ENCODE peak calls at places on chromosome 21, in ten cellular contexts. One of them, this sample, is unnamed.

GRCh38 chr21:36661511-36662309 is 37.2 kb upstream of the SIM2 start:
- DNase-seq in activated CD4-positive, alpha-beta T cell treated with anti-CD3 and anti-CD28 coated beads for 24 hours: no peak
- DNase-seq in midbrain: peak
- DNase-seq in progenitor cell of endocrine pancreas: no peak
- DNase-seq in stimulated activated CD8-positive, alpha-beta memory T cell treated with anti-CD3 and anti-CD28 coated beads, Interleukin-15, amount 100 ng/mL, for 4 hours: no peak
- DNase-seq in hepatocyte: peak
- DNase-seq in mucosa of descending colon: no peak
- DNase-seq in occipital lobe: no peak
- DNase-seq in germinal center: no peak
- DNase-seq in naive thymus-derived CD8-positive, alpha-beta T cell: no peak
- DNase-seq in this sample: no peak

GRCh38 chr21:17780539-17780938 is 38.6 kb downstream of the C21orf91 start:
- DNase-seq in activated CD4-positive, alpha-beta T cell treated with anti-CD3 and anti-CD28 coated beads for 24 hours: peak
- DNase-seq in midbrain: no peak
- DNase-seq in progenitor cell of endocrine pancreas: no peak
- DNase-seq in stimulated activated CD8-positive, alpha-beta memory T cell treated with anti-CD3 and anti-CD28 coated beads, Interleukin-15, amount 100 ng/mL, for 4 hours: no peak
- DNase-seq in hepatocyte: no peak
- DNase-seq in mucosa of descending colon: no peak
- DNase-seq in occipital lobe: no peak
- DNase-seq in germinal center: no peak
- DNase-seq in naive thymus-derived CD8-positive, alpha-beta T cell: peak
- DNase-seq in this sample: no peak

GRCh38 chr21:42404534-42404933 is 832 bp downstream of the UBASH3A start:
- DNase-seq in activated CD4-positive, alpha-beta T cell treated with anti-CD3 and anti-CD28 coated beads for 24 hours: no peak
- DNase-seq in midbrain: no peak
- DNase-seq in progenitor cell of endocrine pancreas: no peak
- DNase-seq in stimulated activated CD8-positive, alpha-beta memory T cell treated with anti-CD3 and anti-CD28 coated beads, Interleukin-15, amount 100 ng/mL, for 4 hours: no peak
- DNase-seq in hepatocyte: no peak
- DNase-seq in mucosa of descending colon: no peak
- DNase-seq in occipital lobe: no peak
- DNase-seq in germinal center: no peak
- DNase-seq in naive thymus-derived CD8-positive, alpha-beta T cell: no peak
- DNase-seq in this sample: no peak

GRCh38 chr21:36375994-36376393 is 9.2 kb upstream of the CHAF1B start:
- DNase-seq in activated CD4-positive, alpha-beta T cell treated with anti-CD3 and anti-CD28 coated beads for 24 hours: no peak
- DNase-seq in midbrain: no peak
- DNase-seq in progenitor cell of endocrine pancreas: no peak
- DNase-seq in stimulated activated CD8-positive, alpha-beta memory T cell treated with anti-CD3 and anti-CD28 coated beads, Interleukin-15, amount 100 ng/mL, for 4 hours: no peak
- DNase-seq in hepatocyte: no peak
- DNase-seq in mucosa of descending colon: no peak
- DNase-seq in occipital lobe: no peak
- DNase-seq in germinal center: no peak
- DNase-seq in naive thymus-derived CD8-positive, alpha-beta T cell: no peak
- DNase-seq in this sample: no peak

GRCh38 chr21:17613242-17613676 is 558 bp upstream of the BTG3 start:
- DNase-seq in activated CD4-positive, alpha-beta T cell treated with anti-CD3 and anti-CD28 coated beads for 24 hours: no peak
- DNase-seq in midbrain: peak
- DNase-seq in progenitor cell of endocrine pancreas: no peak
- DNase-seq in stimulated activated CD8-positive, alpha-beta memory T cell treated with anti-CD3 and anti-CD28 coated beads, Interleukin-15, amount 100 ng/mL, for 4 hours: no peak
- DNase-seq in hepatocyte: peak
- DNase-seq in mucosa of descending colon: no peak
- DNase-seq in occipital lobe: no peak
- DNase-seq in germinal center: no peak
- DNase-seq in naive thymus-derived CD8-positive, alpha-beta T cell: no peak
- DNase-seq in this sample: peak

GRCh38 chr21:46193829-46194373 is 9.6 kb upstream of the SPATC1L start:
- DNase-seq in activated CD4-positive, alpha-beta T cell treated with anti-CD3 and anti-CD28 coated beads for 24 hours: no peak
- DNase-seq in midbrain: no peak
- DNase-seq in progenitor cell of endocrine pancreas: no peak
- DNase-seq in stimulated activated CD8-positive, alpha-beta memory T cell treated with anti-CD3 and anti-CD28 coated beads, Interleukin-15, amount 100 ng/mL, for 4 hours: no peak
- DNase-seq in hepatocyte: peak
- DNase-seq in mucosa of descending colon: peak
- DNase-seq in occipital lobe: no peak
- DNase-seq in germinal center: no peak
- DNase-seq in naive thymus-derived CD8-positive, alpha-beta T cell: no peak
- DNase-seq in this sample: no peak

GRCh38 chr21:29287383-29287782 is 11.3 kb upstream of the BACH1 start:
- DNase-seq in activated CD4-positive, alpha-beta T cell treated with anti-CD3 and anti-CD28 coated beads for 24 hours: no peak
- DNase-seq in midbrain: peak
- DNase-seq in progenitor cell of endocrine pancreas: no peak
- DNase-seq in stimulated activated CD8-positive, alpha-beta memory T cell treated with anti-CD3 and anti-CD28 coated beads, Interleukin-15, amount 100 ng/mL, for 4 hours: no peak
- DNase-seq in hepatocyte: no peak
- DNase-seq in mucosa of descending colon: no peak
- DNase-seq in occipital lobe: no peak
- DNase-seq in germinal center: no peak
- DNase-seq in naive thymus-derived CD8-positive, alpha-beta T cell: no peak
- DNase-seq in this sample: no peak

GRCh38 chr21:17925900-17926299 is 106.7 kb upstream of the C21orf91 start:
- DNase-seq in activated CD4-positive, alpha-beta T cell treated with anti-CD3 and anti-CD28 coated beads for 24 hours: no peak
- DNase-seq in midbrain: peak
- DNase-seq in progenitor cell of endocrine pancreas: no peak
- DNase-seq in stimulated activated CD8-positive, alpha-beta memory T cell treated with anti-CD3 and anti-CD28 coated beads, Interleukin-15, amount 100 ng/mL, for 4 hours: no peak
- DNase-seq in hepatocyte: peak
- DNase-seq in mucosa of descending colon: no peak
- DNase-seq in occipital lobe: no peak
- DNase-seq in germinal center: no peak
- DNase-seq in naive thymus-derived CD8-positive, alpha-beta T cell: no peak
- DNase-seq in this sample: no peak

GRCh38 chr21:37548521-37548981 is 182.0 kb downstream of the DYRK1A start:
- DNase-seq in activated CD4-positive, alpha-beta T cell treated with anti-CD3 and anti-CD28 coated beads for 24 hours: no peak
- DNase-seq in midbrain: no peak
- DNase-seq in progenitor cell of endocrine pancreas: no peak
- DNase-seq in stimulated activated CD8-positive, alpha-beta memory T cell treated with anti-CD3 and anti-CD28 coated beads, Interleukin-15, amount 100 ng/mL, for 4 hours: no peak
- DNase-seq in hepatocyte: no peak
- DNase-seq in mucosa of descending colon: no peak
- DNase-seq in occipital lobe: no peak
- DNase-seq in germinal center: no peak
- DNase-seq in naive thymus-derived CD8-positive, alpha-beta T cell: no peak
- DNase-seq in this sample: no peak

GRCh38 chr21:19850157-19850556 is 1148.1 kb upstream of the NCAM2 start:
- DNase-seq in activated CD4-positive, alpha-beta T cell treated with anti-CD3 and anti-CD28 coated beads for 24 hours: no peak
- DNase-seq in midbrain: no peak
- DNase-seq in progenitor cell of endocrine pancreas: no peak
- DNase-seq in stimulated activated CD8-positive, alpha-beta memory T cell treated with anti-CD3 and anti-CD28 coated beads, Interleukin-15, amount 100 ng/mL, for 4 hours: no peak
- DNase-seq in hepatocyte: no peak
- DNase-seq in mucosa of descending colon: no peak
- DNase-seq in occipital lobe: no peak
- DNase-seq in germinal center: no peak
- DNase-seq in naive thymus-derived CD8-positive, alpha-beta T cell: no peak
- DNase-seq in this sample: no peak

GRCh38 chr21:41895643-41896493 is 16.7 kb upstream of the PRDM15 start:
- DNase-seq in activated CD4-positive, alpha-beta T cell treated with anti-CD3 and anti-CD28 coated beads for 24 hours: peak
- DNase-seq in midbrain: no peak
- DNase-seq in progenitor cell of endocrine pancreas: no peak
- DNase-seq in stimulated activated CD8-positive, alpha-beta memory T cell treated with anti-CD3 and anti-CD28 coated beads, Interleukin-15, amount 100 ng/mL, for 4 hours: peak
- DNase-seq in hepatocyte: no peak
- DNase-seq in mucosa of descending colon: no peak
- DNase-seq in occipital lobe: no peak
- DNase-seq in germinal center: peak
- DNase-seq in naive thymus-derived CD8-positive, alpha-beta T cell: peak
- DNase-seq in this sample: peak

GRCh38 chr21:28737671-28738279 is 254.9 kb downstream of the LTN1 start:
- DNase-seq in activated CD4-positive, alpha-beta T cell treated with anti-CD3 and anti-CD28 coated beads for 24 hours: no peak
- DNase-seq in midbrain: no peak
- DNase-seq in progenitor cell of endocrine pancreas: no peak
- DNase-seq in stimulated activated CD8-positive, alpha-beta memory T cell treated with anti-CD3 and anti-CD28 coated beads, Interleukin-15, amount 100 ng/mL, for 4 hours: no peak
- DNase-seq in hepatocyte: peak
- DNase-seq in mucosa of descending colon: no peak
- DNase-seq in occipital lobe: no peak
- DNase-seq in germinal center: no peak
- DNase-seq in naive thymus-derived CD8-positive, alpha-beta T cell: no peak
- DNase-seq in this sample: no peak

GRCh38 chr21:39456665-39457064 is 4.9 kb downstream of the SH3BGR start:
- DNase-seq in activated CD4-positive, alpha-beta T cell treated with anti-CD3 and anti-CD28 coated beads for 24 hours: no peak
- DNase-seq in midbrain: no peak
- DNase-seq in progenitor cell of endocrine pancreas: no peak
- DNase-seq in stimulated activated CD8-positive, alpha-beta memory T cell treated with anti-CD3 and anti-CD28 coated beads, Interleukin-15, amount 100 ng/mL, for 4 hours: no peak
- DNase-seq in hepatocyte: no peak
- DNase-seq in mucosa of descending colon: no peak
- DNase-seq in occipital lobe: no peak
- DNase-seq in germinal center: no peak
- DNase-seq in naive thymus-derived CD8-positive, alpha-beta T cell: no peak
- DNase-seq in this sample: no peak

GRCh38 chr21:38972078-38972477 is 166.3 kb downstream of the ETS2 start:
- DNase-seq in activated CD4-positive, alpha-beta T cell treated with anti-CD3 and anti-CD28 coated beads for 24 hours: no peak
- DNase-seq in midbrain: no peak
- DNase-seq in progenitor cell of endocrine pancreas: no peak
- DNase-seq in stimulated activated CD8-positive, alpha-beta memory T cell treated with anti-CD3 and anti-CD28 coated beads, Interleukin-15, amount 100 ng/mL, for 4 hours: no peak
- DNase-seq in hepatocyte: no peak
- DNase-seq in mucosa of descending colon: no peak
- DNase-seq in occipital lobe: no peak
- DNase-seq in germinal center: no peak
- DNase-seq in naive thymus-derived CD8-positive, alpha-beta T cell: no peak
- DNase-seq in this sample: no peak

GRCh38 chr21:31866077-31866511 is 6.7 kb upstream of the HUNK start:
- DNase-seq in activated CD4-positive, alpha-beta T cell treated with anti-CD3 and anti-CD28 coated beads for 24 hours: peak
- DNase-seq in midbrain: peak
- DNase-seq in progenitor cell of endocrine pancreas: peak
- DNase-seq in stimulated activated CD8-positive, alpha-beta memory T cell treated with anti-CD3 and anti-CD28 coated beads, Interleukin-15, amount 100 ng/mL, for 4 hours: peak
- DNase-seq in hepatocyte: peak
- DNase-seq in mucosa of descending colon: peak
- DNase-seq in occipital lobe: peak
- DNase-seq in germinal center: peak
- DNase-seq in naive thymus-derived CD8-positive, alpha-beta T cell: peak
- DNase-seq in this sample: peak

GRCh38 chr21:14916676-14917141 is 148.1 kb downstream of the NRIP1 start:
- DNase-seq in activated CD4-positive, alpha-beta T cell treated with anti-CD3 and anti-CD28 coated beads for 24 hours: no peak
- DNase-seq in midbrain: no peak
- DNase-seq in progenitor cell of endocrine pancreas: no peak
- DNase-seq in stimulated activated CD8-positive, alpha-beta memory T cell treated with anti-CD3 and anti-CD28 coated beads, Interleukin-15, amount 100 ng/mL, for 4 hours: no peak
- DNase-seq in hepatocyte: peak
- DNase-seq in mucosa of descending colon: no peak
- DNase-seq in occipital lobe: no peak
- DNase-seq in germinal center: no peak
- DNase-seq in naive thymus-derived CD8-positive, alpha-beta T cell: no peak
- DNase-seq in this sample: no peak

GRCh38 chr21:43297411-43297981 is 128.7 kb downstream of the CRYAA start:
- DNase-seq in activated CD4-positive, alpha-beta T cell treated with anti-CD3 and anti-CD28 coated beads for 24 hours: no peak
- DNase-seq in midbrain: no peak
- DNase-seq in progenitor cell of endocrine pancreas: no peak
- DNase-seq in stimulated activated CD8-positive, alpha-beta memory T cell treated with anti-CD3 and anti-CD28 coated beads, Interleukin-15, amount 100 ng/mL, for 4 hours: no peak
- DNase-seq in hepatocyte: no peak
- DNase-seq in mucosa of descending colon: no peak
- DNase-seq in occipital lobe: no peak
- DNase-seq in germinal center: no peak
- DNase-seq in naive thymus-derived CD8-positive, alpha-beta T cell: no peak
- DNase-seq in this sample: no peak

GRCh38 chr21:45002381-45003204 is 62.8 kb downstream of the SLX9 start:
- DNase-seq in activated CD4-positive, alpha-beta T cell treated with anti-CD3 and anti-CD28 coated beads for 24 hours: no peak
- DNase-seq in midbrain: no peak
- DNase-seq in progenitor cell of endocrine pancreas: no peak
- DNase-seq in stimulated activated CD8-positive, alpha-beta memory T cell treated with anti-CD3 and anti-CD28 coated beads, Interleukin-15, amount 100 ng/mL, for 4 hours: no peak
- DNase-seq in hepatocyte: no peak
- DNase-seq in mucosa of descending colon: peak
- DNase-seq in occipital lobe: no peak
- DNase-seq in germinal center: no peak
- DNase-seq in naive thymus-derived CD8-positive, alpha-beta T cell: no peak
- DNase-seq in this sample: no peak

GRCh38 chr21:25963186-25963585 is 207.4 kb downstream of the APP start:
- DNase-seq in activated CD4-positive, alpha-beta T cell treated with anti-CD3 and anti-CD28 coated beads for 24 hours: no peak
- DNase-seq in midbrain: no peak
- DNase-seq in progenitor cell of endocrine pancreas: no peak
- DNase-seq in stimulated activated CD8-positive, alpha-beta memory T cell treated with anti-CD3 and anti-CD28 coated beads, Interleukin-15, amount 100 ng/mL, for 4 hours: no peak
- DNase-seq in hepatocyte: no peak
- DNase-seq in mucosa of descending colon: no peak
- DNase-seq in occipital lobe: no peak
- DNase-seq in germinal center: no peak
- DNase-seq in naive thymus-derived CD8-positive, alpha-beta T cell: no peak
- DNase-seq in this sample: no peak

GRCh38 chr21:32794643-32795042 is 23.1 kb upstream of the PAXBP1 start:
- DNase-seq in activated CD4-positive, alpha-beta T cell treated with anti-CD3 and anti-CD28 coated beads for 24 hours: no peak
- DNase-seq in midbrain: no peak
- DNase-seq in progenitor cell of endocrine pancreas: no peak
- DNase-seq in stimulated activated CD8-positive, alpha-beta memory T cell treated with anti-CD3 and anti-CD28 coated beads, Interleukin-15, amount 100 ng/mL, for 4 hours: no peak
- DNase-seq in hepatocyte: no peak
- DNase-seq in mucosa of descending colon: no peak
- DNase-seq in occipital lobe: no peak
- DNase-seq in germinal center: no peak
- DNase-seq in naive thymus-derived CD8-positive, alpha-beta T cell: no peak
- DNase-seq in this sample: no peak

GRCh38 chr21:37982496-37983318 is 66.5 kb upstream of the KCNJ6 start:
- DNase-seq in activated CD4-positive, alpha-beta T cell treated with anti-CD3 and anti-CD28 coated beads for 24 hours: no peak
- DNase-seq in midbrain: no peak
- DNase-seq in progenitor cell of endocrine pancreas: no peak
- DNase-seq in stimulated activated CD8-positive, alpha-beta memory T cell treated with anti-CD3 and anti-CD28 coated beads, Interleukin-15, amount 100 ng/mL, for 4 hours: no peak
- DNase-seq in hepatocyte: no peak
- DNase-seq in mucosa of descending colon: no peak
- DNase-seq in occipital lobe: no peak
- DNase-seq in germinal center: no peak
- DNase-seq in naive thymus-derived CD8-positive, alpha-beta T cell: no peak
- DNase-seq in this sample: no peak

GRCh38 chr21:45857761-45858160 is 123.8 kb upstream of the COL6A1 start:
- DNase-seq in activated CD4-positive, alpha-beta T cell treated with anti-CD3 and anti-CD28 coated beads for 24 hours: no peak
- DNase-seq in midbrain: no peak
- DNase-seq in progenitor cell of endocrine pancreas: no peak
- DNase-seq in stimulated activated CD8-positive, alpha-beta memory T cell treated with anti-CD3 and anti-CD28 coated beads, Interleukin-15, amount 100 ng/mL, for 4 hours: no peak
- DNase-seq in hepatocyte: no peak
- DNase-seq in mucosa of descending colon: no peak
- DNase-seq in occipital lobe: no peak
- DNase-seq in germinal center: no peak
- DNase-seq in naive thymus-derived CD8-positive, alpha-beta T cell: no peak
- DNase-seq in this sample: no peak

GRCh38 chr21:33401617-33401967 is 1.6 kb upstream of the IFNGR2 start:
- DNase-seq in activated CD4-positive, alpha-beta T cell treated with anti-CD3 and anti-CD28 coated beads for 24 hours: no peak
- DNase-seq in midbrain: no peak
- DNase-seq in progenitor cell of endocrine pancreas: no peak
- DNase-seq in stimulated activated CD8-positive, alpha-beta memory T cell treated with anti-CD3 and anti-CD28 coated beads, Interleukin-15, amount 100 ng/mL, for 4 hours: no peak
- DNase-seq in hepatocyte: no peak
- DNase-seq in mucosa of descending colon: no peak
- DNase-seq in occipital lobe: no peak
- DNase-seq in germinal center: no peak
- DNase-seq in naive thymus-derived CD8-positive, alpha-beta T cell: no peak
- DNase-seq in this sample: no peak

GRCh38 chr21:22710725-22711124 is 1712.5 kb downstream of the NCAM2 start:
- DNase-seq in activated CD4-positive, alpha-beta T cell treated with anti-CD3 and anti-CD28 coated beads for 24 hours: no peak
- DNase-seq in midbrain: no peak
- DNase-seq in progenitor cell of endocrine pancreas: no peak
- DNase-seq in stimulated activated CD8-positive, alpha-beta memory T cell treated with anti-CD3 and anti-CD28 coated beads, Interleukin-15, amount 100 ng/mL, for 4 hours: no peak
- DNase-seq in hepatocyte: no peak
- DNase-seq in mucosa of descending colon: no peak
- DNase-seq in occipital lobe: no peak
- DNase-seq in germinal center: no peak
- DNase-seq in naive thymus-derived CD8-positive, alpha-beta T cell: no peak
- DNase-seq in this sample: no peak

GRCh38 chr21:40732243-40732642 is 114.7 kb downstream of the DSCAM start:
- DNase-seq in activated CD4-positive, alpha-beta T cell treated with anti-CD3 and anti-CD28 coated beads for 24 hours: no peak
- DNase-seq in midbrain: no peak
- DNase-seq in progenitor cell of endocrine pancreas: no peak
- DNase-seq in stimulated activated CD8-positive, alpha-beta memory T cell treated with anti-CD3 and anti-CD28 coated beads, Interleukin-15, amount 100 ng/mL, for 4 hours: no peak
- DNase-seq in hepatocyte: no peak
- DNase-seq in mucosa of descending colon: no peak
- DNase-seq in occipital lobe: no peak
- DNase-seq in germinal center: no peak
- DNase-seq in naive thymus-derived CD8-positive, alpha-beta T cell: no peak
- DNase-seq in this sample: no peak

GRCh38 chr21:36694041-36694515 is 4.8 kb upstream of the SIM2 start:
- DNase-seq in activated CD4-positive, alpha-beta T cell treated with anti-CD3 and anti-CD28 coated beads for 24 hours: no peak
- DNase-seq in midbrain: no peak
- DNase-seq in progenitor cell of endocrine pancreas: no peak
- DNase-seq in stimulated activated CD8-positive, alpha-beta memory T cell treated with anti-CD3 and anti-CD28 coated beads, Interleukin-15, amount 100 ng/mL, for 4 hours: no peak
- DNase-seq in hepatocyte: no peak
- DNase-seq in mucosa of descending colon: no peak
- DNase-seq in occipital lobe: no peak
- DNase-seq in germinal center: no peak
- DNase-seq in naive thymus-derived CD8-positive, alpha-beta T cell: no peak
- DNase-seq in this sample: peak

GRCh38 chr21:43311303-43311817 is 115.6 kb downstream of the SIK1 start:
- DNase-seq in activated CD4-positive, alpha-beta T cell treated with anti-CD3 and anti-CD28 coated beads for 24 hours: no peak
- DNase-seq in midbrain: no peak
- DNase-seq in progenitor cell of endocrine pancreas: no peak
- DNase-seq in stimulated activated CD8-positive, alpha-beta memory T cell treated with anti-CD3 and anti-CD28 coated beads, Interleukin-15, amount 100 ng/mL, for 4 hours: no peak
- DNase-seq in hepatocyte: peak
- DNase-seq in mucosa of descending colon: peak
- DNase-seq in occipital lobe: no peak
- DNase-seq in germinal center: no peak
- DNase-seq in naive thymus-derived CD8-positive, alpha-beta T cell: no peak
- DNase-seq in this sample: no peak

GRCh38 chr21:37699024-37699770 is 217.1 kb downstream of the KCNJ6 start:
- DNase-seq in activated CD4-positive, alpha-beta T cell treated with anti-CD3 and anti-CD28 coated beads for 24 hours: no peak
- DNase-seq in midbrain: no peak
- DNase-seq in progenitor cell of endocrine pancreas: no peak
- DNase-seq in stimulated activated CD8-positive, alpha-beta memory T cell treated with anti-CD3 and anti-CD28 coated beads, Interleukin-15, amount 100 ng/mL, for 4 hours: no peak
- DNase-seq in hepatocyte: peak
- DNase-seq in mucosa of descending colon: no peak
- DNase-seq in occipital lobe: no peak
- DNase-seq in germinal center: no peak
- DNase-seq in naive thymus-derived CD8-positive, alpha-beta T cell: no peak
- DNase-seq in this sample: no peak